ENCODE peak calls at places on chromosomes 16 and 17, in four cellular contexts. One of them, this sample, is unnamed.

GRCh38 chr17:30309591-30309990 is 17.8 kb upstream of the BLMH start:
- DNase-seq in mammary epithelial cell: no peak
- DNase-seq in WERI-Rb-1: no peak
- DNase-seq in H9: no peak
- DNase-seq in this sample: no peak

GRCh38 chr17:38748329-38749221 is at the start of gene PCGF2:
- DNase-seq in mammary epithelial cell: peak
- DNase-seq in H9: peak
- DNase-seq in WERI-Rb-1: peak
- DNase-seq in this sample: peak

GRCh38 chr17:43984521-43984920 is 19.9 kb upstream of the NAGS start:
- DNase-seq in WERI-Rb-1: no peak
- DNase-seq in H9: peak
- DNase-seq in mammary epithelial cell: no peak
- DNase-seq in this sample: no peak

GRCh38 chr17:31856750-31857149 is 2.3 kb downstream of the COPRS start:
- DNase-seq in mammary epithelial cell: no peak
- DNase-seq in WERI-Rb-1: no peak
- DNase-seq in H9: no peak
- DNase-seq in this sample: no peak

GRCh38 chr16:1688807-1689560 is 10.9 kb downstream of the JPT2 start:
- DNase-seq in mammary epithelial cell: peak
- DNase-seq in WERI-Rb-1: no peak
- DNase-seq in H9: no peak
- DNase-seq in this sample: peak

GRCh38 chr17:77556408-77557068 is 402.0 kb upstream of the TNRC6C start:
- DNase-seq in WERI-Rb-1: no peak
- DNase-seq in mammary epithelial cell: no peak
- DNase-seq in H9: no peak
- DNase-seq in this sample: no peak

GRCh38 chr17:81821603-81822311 is 11.3 kb downstream of the MCRIP1 start:
- DNase-seq in mammary epithelial cell: peak
- DNase-seq in WERI-Rb-1: peak
- DNase-seq in H9: peak
- DNase-seq in this sample: peak

GRCh38 chr17:64095144-64095882 is 34.6 kb downstream of the ERN1 start:
- DNase-seq in WERI-Rb-1: peak
- DNase-seq in mammary epithelial cell: peak
- DNase-seq in H9: peak
- DNase-seq in this sample: peak

GRCh38 chr16:81616321-81617020 is 162.6 kb upstream of the PLCG2 start:
- DNase-seq in mammary epithelial cell: no peak
- DNase-seq in H9: peak
- DNase-seq in WERI-Rb-1: no peak
- DNase-seq in this sample: no peak

GRCh38 chr17:50542795-50543774 is 3.9 kb upstream of the SPATA20 start:
- DNase-seq in WERI-Rb-1: peak
- DNase-seq in H9: no peak
- DNase-seq in mammary epithelial cell: no peak
- DNase-seq in this sample: peak

GRCh38 chr17:68591583-68591982 is 9.6 kb downstream of the FAM20A start:
- DNase-seq in WERI-Rb-1: no peak
- DNase-seq in H9: peak
- DNase-seq in mammary epithelial cell: no peak
- DNase-seq in this sample: no peak

GRCh38 chr16:27253526-27253930 is 15.0 kb downstream of the NSMCE1 start:
- DNase-seq in mammary epithelial cell: peak
- DNase-seq in H9: no peak
- DNase-seq in WERI-Rb-1: no peak
- DNase-seq in this sample: peak

GRCh38 chr16:2271848-2272461 is 4.0 kb upstream of the RNPS1 start:
- DNase-seq in H9: no peak
- DNase-seq in mammary epithelial cell: no peak
- DNase-seq in WERI-Rb-1: no peak
- DNase-seq in this sample: no peak

GRCh38 chr17:75036643-75037268 is 10.0 kb downstream of the ATP5PD start:
- DNase-seq in WERI-Rb-1: no peak
- DNase-seq in H9: peak
- DNase-seq in mammary epithelial cell: no peak
- DNase-seq in this sample: peak

GRCh38 chr16:85382717-85383118 is 230.4 kb upstream of the GSE1 start:
- DNase-seq in WERI-Rb-1: no peak
- DNase-seq in mammary epithelial cell: no peak
- DNase-seq in H9: no peak
- DNase-seq in this sample: no peak

GRCh38 chr17:80882323-80882722 is 109.3 kb upstream of the CHMP6 start:
- DNase-seq in mammary epithelial cell: no peak
- DNase-seq in H9: no peak
- DNase-seq in WERI-Rb-1: no peak
- DNase-seq in this sample: no peak

GRCh38 chr17:6393368-6393952 is 41.5 kb downstream of the AIPL1 start:
- DNase-seq in H9: no peak
- DNase-seq in mammary epithelial cell: no peak
- DNase-seq in WERI-Rb-1: no peak
- DNase-seq in this sample: no peak

GRCh38 chr17:76527430-76528111 is 9.9 kb downstream of the CYGB start:
- DNase-seq in WERI-Rb-1: no peak
- DNase-seq in mammary epithelial cell: peak
- DNase-seq in H9: peak
- DNase-seq in this sample: peak

GRCh38 chr17:36459045-36459444 is 27.4 kb upstream of the ZNHIT3 start:
- DNase-seq in H9: no peak
- DNase-seq in WERI-Rb-1: no peak
- DNase-seq in mammary epithelial cell: no peak
- DNase-seq in this sample: no peak

GRCh38 chr17:3911271-3912053 is 4.8 kb downstream of the P2RX1 start:
- DNase-seq in mammary epithelial cell: no peak
- DNase-seq in H9: peak
- DNase-seq in WERI-Rb-1: peak
- DNase-seq in this sample: no peak

GRCh38 chr17:5419959-5420653 is at the start of gene RPAIN:
- DNase-seq in WERI-Rb-1: peak
- DNase-seq in H9: peak
- DNase-seq in mammary epithelial cell: no peak
- DNase-seq in this sample: peak

GRCh38 chr17:2410951-2411350 is 10.1 kb upstream of the MNT start:
- DNase-seq in WERI-Rb-1: no peak
- DNase-seq in mammary epithelial cell: no peak
- DNase-seq in H9: no peak
- DNase-seq in this sample: no peak

GRCh38 chr17:70905796-70906195 is 736.5 kb downstream of the KCNJ2 start:
- DNase-seq in WERI-Rb-1: no peak
- DNase-seq in mammary epithelial cell: peak
- DNase-seq in H9: no peak
- DNase-seq in this sample: peak

DNA sequence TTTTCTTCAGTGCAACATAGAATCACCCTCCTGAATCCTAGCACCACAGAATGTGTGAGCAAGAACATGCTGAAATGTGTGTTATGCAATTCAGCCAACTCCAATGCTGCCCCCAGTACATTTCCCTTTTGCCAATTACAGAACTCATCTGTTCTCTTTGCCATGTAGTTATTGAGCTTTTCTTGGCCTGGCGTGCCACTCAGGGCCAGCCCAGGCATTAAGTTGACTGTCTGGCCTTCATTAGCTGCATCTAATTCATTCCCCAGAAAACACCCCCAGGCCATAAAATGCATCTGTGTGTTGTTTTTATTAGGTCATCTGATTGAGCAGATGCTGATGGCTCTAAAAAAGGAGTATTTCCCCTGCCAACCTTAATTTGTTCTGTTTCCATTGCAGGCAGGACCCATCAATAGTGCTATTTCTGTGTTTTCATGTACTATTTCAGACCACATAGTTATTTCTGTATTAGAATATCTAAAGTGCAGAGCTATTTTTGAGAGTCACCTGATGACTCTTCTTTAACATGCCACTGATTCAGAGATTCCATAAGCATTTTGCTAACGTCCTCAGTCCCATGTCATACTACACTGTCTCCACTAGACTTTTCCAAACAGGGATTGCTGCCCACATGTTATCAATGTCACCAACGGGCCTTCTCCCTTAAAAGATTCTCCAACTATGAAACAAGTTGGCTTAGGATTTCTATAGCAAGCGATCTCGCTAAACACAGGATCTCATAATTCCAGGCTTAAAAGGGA is 969.7 kb downstream of the CDH11 start:
- DNase-seq in mammary epithelial cell: no peak
- DNase-seq in H9: no peak
- DNase-seq in WERI-Rb-1: no peak
- DNase-seq in this sample: no peak
- TF ChIP-seq CTCF in mammary epithelial cell: no peak
- TF ChIP-seq CTCF in H9: no peak
- TF ChIP-seq CTCF in WERI-Rb-1: no peak
- TF ChIP-seq CTCF in this sample: no peak

DNA sequence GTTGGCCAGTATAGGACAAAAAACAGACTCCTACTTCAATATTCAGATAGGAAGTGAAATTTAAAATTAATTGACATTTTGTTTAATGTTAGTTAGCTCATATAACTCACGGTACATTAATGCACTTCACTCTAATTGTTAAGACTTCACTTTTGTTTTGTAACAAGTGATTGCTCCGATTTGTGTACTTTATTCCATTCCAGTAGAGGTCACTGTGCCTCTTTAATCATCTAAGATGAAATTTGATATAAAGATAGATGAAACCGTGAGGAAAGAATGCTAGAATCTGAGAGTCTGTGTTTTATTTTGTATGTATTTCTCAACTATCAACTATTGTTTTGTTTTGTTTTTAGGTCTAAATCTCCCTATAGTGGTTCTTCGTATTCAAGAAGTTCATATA is 29.0 kb downstream of the RBBP6 start:
- DNase-seq in mammary epithelial cell: peak
- DNase-seq in H9: no peak
- DNase-seq in WERI-Rb-1: no peak
- DNase-seq in this sample: peak
- TF ChIP-seq CTCF in mammary epithelial cell: peak
- TF ChIP-seq CTCF in H9: no peak
- TF ChIP-seq CTCF in WERI-Rb-1: no peak
- TF ChIP-seq CTCF in this sample: peak

DNA sequence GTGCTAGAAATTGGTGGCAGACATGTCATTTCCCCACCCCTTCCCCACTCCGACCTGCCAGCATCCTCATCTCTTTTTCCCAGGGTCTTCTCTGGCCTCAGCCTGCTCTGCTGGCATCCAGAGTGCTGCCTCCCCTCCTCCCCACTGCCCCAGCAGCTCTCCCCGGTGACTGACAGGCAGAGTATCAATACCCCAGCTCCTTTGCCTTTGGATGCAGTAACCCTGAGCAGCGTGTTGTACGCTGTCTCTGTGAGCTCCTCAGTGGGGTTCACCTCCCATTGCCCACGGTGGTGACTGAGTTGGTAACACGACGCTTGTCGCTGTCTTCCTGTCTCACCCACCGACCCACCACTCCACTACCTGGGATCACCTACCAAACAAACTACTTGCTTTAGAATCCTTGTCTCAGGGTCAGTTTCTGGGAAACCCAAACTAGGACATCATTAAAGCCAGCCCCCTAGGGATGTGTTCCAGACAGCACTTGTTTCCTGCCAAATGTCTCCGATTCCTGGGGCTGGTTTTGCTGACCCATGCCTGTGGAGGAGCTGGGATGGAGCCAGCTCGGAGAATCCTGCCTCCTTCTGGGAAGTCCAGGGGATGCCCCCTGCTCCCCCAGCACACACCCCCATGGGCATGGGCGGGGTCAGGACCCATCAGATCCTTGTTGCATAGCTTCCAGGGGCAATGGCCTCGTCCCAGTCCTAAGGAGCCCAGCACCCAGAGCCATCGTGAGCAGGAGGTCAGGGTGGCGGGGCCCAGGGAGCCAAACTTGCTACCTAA is 8.3 kb upstream of the SBK1 start:
- DNase-seq in H9: peak
- DNase-seq in mammary epithelial cell: no peak
- DNase-seq in WERI-Rb-1: no peak
- DNase-seq in this sample: no peak
- TF ChIP-seq CTCF in H9: no peak
- TF ChIP-seq CTCF in mammary epithelial cell: no peak
- TF ChIP-seq CTCF in WERI-Rb-1: no peak
- TF ChIP-seq CTCF in this sample: no peak

DNA sequence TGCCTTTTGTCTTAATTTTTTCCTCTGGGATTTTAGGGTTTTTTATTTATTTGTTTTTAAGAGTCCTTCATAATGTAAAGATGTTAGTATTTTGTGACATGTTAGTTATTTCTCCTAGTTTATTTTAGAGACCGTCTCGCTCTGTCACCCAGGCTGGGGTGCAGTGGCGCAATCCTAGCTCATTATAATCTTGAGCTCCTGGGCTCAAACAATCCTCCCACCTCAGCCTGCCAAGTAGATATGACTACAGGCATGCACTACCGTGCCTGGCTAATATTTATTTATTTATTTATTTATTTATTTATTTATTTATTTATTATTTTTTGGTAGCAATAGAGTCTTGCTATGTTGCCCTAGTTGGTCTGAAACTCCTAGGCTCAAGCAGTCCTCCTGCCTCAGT is 37.4 kb upstream of the ARHGAP17 start:
- DNase-seq in WERI-Rb-1: no peak
- DNase-seq in H9: no peak
- DNase-seq in mammary epithelial cell: no peak
- DNase-seq in this sample: peak
- TF ChIP-seq CTCF in WERI-Rb-1: no peak
- TF ChIP-seq CTCF in H9: no peak
- TF ChIP-seq CTCF in mammary epithelial cell: no peak
- TF ChIP-seq CTCF in this sample: no peak

DNA sequence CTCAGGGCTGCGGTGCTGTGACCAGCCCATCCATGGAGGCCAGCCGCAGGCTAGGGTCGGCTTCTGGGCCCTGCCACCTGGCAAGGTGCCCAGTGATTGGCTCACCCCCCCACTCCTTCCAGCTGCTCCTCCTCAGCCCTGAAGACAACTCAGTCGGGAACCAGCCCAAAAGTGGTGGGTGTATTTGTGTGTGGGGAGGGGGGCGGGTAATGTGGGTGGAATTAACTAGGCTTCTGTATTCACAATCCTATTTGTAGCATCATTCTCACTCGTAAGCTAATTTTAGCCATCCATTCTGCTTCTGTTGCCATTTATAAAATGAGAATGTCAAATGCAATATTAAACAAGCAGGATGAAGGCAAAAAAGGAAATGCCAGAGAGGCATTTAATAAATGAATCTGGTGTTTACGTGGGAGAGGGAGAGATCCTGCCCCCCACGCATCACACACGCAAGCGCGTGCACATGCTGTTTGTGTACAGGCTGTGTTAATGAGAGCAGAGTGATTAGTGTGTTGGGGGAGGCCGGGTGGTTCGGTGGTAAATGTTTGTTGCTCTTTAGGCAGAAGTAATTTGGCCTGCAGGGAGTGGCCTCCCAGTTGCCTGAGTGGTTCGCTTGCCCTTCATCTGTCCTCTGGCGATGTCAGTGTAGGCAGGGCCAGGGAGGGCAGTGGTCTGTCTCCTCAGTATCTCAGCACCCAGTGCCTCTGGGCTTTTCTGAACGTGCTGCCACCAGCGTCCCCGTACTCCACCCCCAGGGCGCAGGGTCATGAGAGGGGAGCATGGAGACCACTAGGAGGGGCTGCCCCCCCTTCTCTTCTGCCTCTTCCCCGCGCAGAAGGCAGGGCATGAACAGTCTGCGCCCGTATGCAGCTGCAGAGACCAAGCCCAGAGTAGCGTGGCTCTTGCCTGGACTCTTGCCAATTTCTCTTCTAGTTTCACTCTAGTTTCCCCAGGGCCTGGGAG is 140.0 kb downstream of the CCDC182 start:
- DNase-seq in mammary epithelial cell: no peak
- DNase-seq in H9: no peak
- DNase-seq in WERI-Rb-1: peak
- DNase-seq in this sample: no peak
- TF ChIP-seq CTCF in mammary epithelial cell: no peak
- TF ChIP-seq CTCF in H9: no peak
- TF ChIP-seq CTCF in WERI-Rb-1: no peak
- TF ChIP-seq CTCF in this sample: no peak

GRCh38 chr17:42009170-42009569 is 8.1 kb downstream of the DNAJC7 start:
- DNase-seq in mammary epithelial cell: no peak
- DNase-seq in H9: peak
- DNase-seq in WERI-Rb-1: peak
- DNase-seq in this sample: no peak
- TF ChIP-seq CTCF in mammary epithelial cell: peak
- TF ChIP-seq CTCF in H9: peak
- TF ChIP-seq CTCF in WERI-Rb-1: peak
- TF ChIP-seq CTCF in this sample: peak